ENCODE peak calls at places on chromosome X, in eight cellular contexts. U is vagina, W is uterus, P is stomach, N is transverse colon, X is IMR-90, R is sigmoid colon, F is endothelial cell of umbilical vein. E is an unnamed sample.
A peak's percentile ranks its signal among the peaks of the same experiment; 100 is the strongest.

GRCh38 chrX:56763556-56764152 is 34.6 kb downstream of the NBDY start:
- DNase-seq in N (peak; percentile 88), W (peak; percentile 84), U (peak; percentile 70), P (peak; percentile 82), F (no peak), X (peak; percentile 75), R (peak; percentile 92), E (no peak)

GRCh38 chrX:56726609-56727008 is 2.4 kb upstream of the NBDY start:
- DNase-seq in F (peak; percentile 49), R (no peak), P (no peak), N (no peak), X (peak; percentile 61), W (no peak), U (no peak), E (no peak)

GRCh38 chrX:139543920-139544319 is 13.4 kb downstream of the F9 start:
- DNase-seq in R (no peak), W (no peak), F (no peak), N (no peak), U (no peak), X (no peak), P (no peak), E (no peak)

GRCh38 chrX:100654256-100654655 is 10.3 kb downstream of the SRPX2 start:
- DNase-seq in R (no peak), P (no peak), F (peak; percentile 46), N (no peak), X (peak; percentile 32), W (no peak), U (no peak), E (no peak)

GRCh38 chrX:107775734-107776511 is at the start of gene TSC22D3:
- DNase-seq in W (peak; percentile 74), F (peak; percentile 64), N (peak; percentile 81), P (peak; percentile 83), X (peak; percentile 33), R (peak; percentile 94), U (no peak), E (peak; percentile 76)

GRCh38 chrX:7640392-7640791 is 202.6 kb upstream of the VCX start:
- DNase-seq in R (no peak), F (no peak), U (no peak), X (no peak), W (no peak), N (no peak), P (no peak), E (no peak)

GRCh38 chrX:107565916-107566602 is 62.3 kb upstream of the PRPS1 start:
- DNase-seq in W (no peak), N (no peak), X (peak; percentile 70), U (no peak), F (peak; percentile 52), R (no peak), P (peak; percentile 51), E (no peak)

GRCh38 chrX:30627818-30628652 is 25.2 kb upstream of the GK start:
- DNase-seq in F (no peak), U (no peak), P (no peak), R (no peak), W (no peak), X (no peak), N (no peak), E (no peak)

GRCh38 chrX:24149346-24150050 is at the start of gene ZFX:
- DNase-seq in P (peak; percentile 77), X (peak; percentile 63), R (peak; percentile 90), W (peak; percentile 74), N (peak; percentile 82), F (peak; percentile 23), U (no peak), E (peak; percentile 52)

GRCh38 chrX:13780868-13781427 is 35.9 kb downstream of the GPM6B start:
- DNase-seq in F (no peak), R (no peak), X (no peak), N (no peak), W (no peak), U (no peak), P (no peak), E (no peak)

GRCh38 chrX:2967584-2967983 is 38.4 kb upstream of the ARSD start:
- DNase-seq in P (no peak), F (no peak), U (no peak), X (no peak), W (no peak), N (no peak), R (no peak), E (no peak)

GRCh38 chrX:21723097-21723496 is 34.8 kb downstream of the SMPX start:
- DNase-seq in P (no peak), U (no peak), F (no peak), R (no peak), W (no peak), X (peak; percentile 14), N (no peak), E (no peak)

GRCh38 chrX:154750301-154751120 is at the start of gene GAB3:
- DNase-seq in W (peak; percentile 22), F (peak; percentile 51), R (no peak), P (peak; percentile 42), N (peak; percentile 46), U (no peak), X (peak; percentile 31), E (peak; percentile 72)

GRCh38 chrX:131441033-131441432 is 102.8 kb upstream of the OR13H1 start:
- DNase-seq in F (no peak), N (no peak), U (no peak), P (no peak), W (no peak), X (no peak), R (no peak), E (no peak)

GRCh38 chrX:150575415-150575814 is 7.0 kb downstream of the MTM1 start:
- DNase-seq in W (no peak), P (no peak), N (peak; percentile 13), U (no peak), R (no peak), X (peak; percentile 33), F (no peak), E (no peak)
- H3K4me1 ChIP-seq in W (no peaks in the 10 kb centered on the region), P (no peaks in the 10 kb centered on the region), N (peaks cover 6% of the 10 kb centered on the region), U (peaks cover 32% of the 10 kb centered on the region), R (no peaks in the 10 kb centered on the region), X (peaks cover 6% of the 10 kb centered on the region), F (peaks cover 3% of the 10 kb centered on the region), E (peaks cover 36% of the 10 kb centered on the region)

DNA sequence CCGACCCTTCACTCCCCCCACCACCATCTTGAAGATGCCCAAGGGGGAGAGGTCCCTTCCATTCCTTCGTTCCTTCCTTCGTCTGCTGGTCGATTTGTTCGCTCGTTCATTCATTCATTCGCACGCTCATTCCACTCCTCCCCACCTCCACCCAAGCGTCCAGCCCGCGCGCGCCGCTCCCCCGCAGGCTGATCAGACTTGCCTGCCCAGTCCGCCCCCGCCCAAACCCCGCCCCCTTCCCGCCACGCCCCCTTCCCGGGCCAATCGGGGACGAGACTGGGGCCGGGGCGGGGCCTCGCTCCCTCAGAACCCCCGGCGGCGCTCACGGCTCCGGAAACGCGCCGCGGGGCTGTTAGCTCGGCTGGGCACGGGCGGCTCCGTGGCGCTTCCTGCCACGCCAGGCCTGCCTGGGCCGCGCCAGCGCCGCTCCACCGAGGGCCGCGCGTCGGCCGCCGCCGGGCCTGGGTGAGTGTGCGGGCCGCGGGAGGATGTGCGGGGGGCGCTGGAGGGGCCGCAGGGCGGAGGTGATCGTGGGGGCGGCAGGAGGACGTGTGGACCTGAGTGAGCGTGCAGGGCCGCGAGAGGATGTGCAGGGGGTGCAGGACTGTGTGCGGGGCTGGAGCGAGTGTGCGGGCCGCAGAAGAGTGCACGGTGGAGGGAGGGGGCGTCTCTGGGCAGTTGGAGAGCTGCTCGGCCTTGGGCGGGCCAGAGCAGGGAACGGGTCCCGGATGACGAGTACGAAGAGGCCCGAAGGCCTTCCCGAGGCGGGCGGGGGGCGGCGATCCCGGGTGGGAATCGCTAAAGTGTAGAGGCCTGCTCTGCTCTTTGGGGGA is at the start of gene ZNF275:
- DNase-seq in N (peak; percentile 83), X (peak; percentile 61), P (peak; percentile 82), R (peak; percentile 88), W (peak; percentile 81), F (peak; percentile 72), U (peak; percentile 89), E (peak; percentile 89)
- TF ChIP-seq POLR2A in N (no peak), X (peak; percentile 84), P (no peak), R (no peak), W (peak; percentile 21), F (peak; percentile 40), U (no peak), E (peak; percentile 61)

DNA sequence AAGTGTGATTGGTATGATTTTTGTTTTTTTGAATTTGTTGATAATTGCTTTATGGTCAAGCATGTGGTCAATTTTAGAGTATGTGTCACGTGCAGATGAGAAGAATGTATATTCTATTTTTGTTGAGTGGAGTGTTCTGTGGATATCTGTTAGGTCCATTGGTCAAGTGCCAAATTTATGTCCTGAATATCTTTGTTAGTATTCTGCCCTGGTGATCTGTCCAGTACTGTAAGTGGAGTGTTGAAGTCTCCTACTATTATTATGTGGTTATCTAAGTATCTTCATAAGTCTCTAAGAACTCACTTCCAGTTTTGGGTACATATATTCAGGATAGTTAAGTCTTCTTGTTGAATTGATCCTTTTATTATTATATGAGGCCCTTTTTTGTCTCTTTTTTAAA is 372.9 kb upstream of the MAOA start:
- DNase-seq in F (no peak), U (no peak), R (no peak), P (no peak), N (no peak), W (no peak), X (no peak), E (no peak)
- H3K27me3 ChIP-seq in F (no peaks in the 10 kb centered on the region), U (no peaks in the 10 kb centered on the region), R (no peaks in the 10 kb centered on the region), P (no peaks in the 10 kb centered on the region), N (no peaks in the 10 kb centered on the region), W (no peaks in the 10 kb centered on the region), X (no peaks in the 10 kb centered on the region), E (no peaks in the 10 kb centered on the region)

GRCh38 chrX:40146471-40147398 is 49.0 kb upstream of the BCOR start:
- DNase-seq in R (peak; percentile 75), P (no peak), X (peak; percentile 46), F (no peak), W (peak; percentile 44), U (no peak), N (no peak), E (peak; percentile 26)

GRCh38 chrX:40148189-40148438 is 50.4 kb upstream of the BCOR start:
- DNase-seq in X (no peak), R (no peak), W (no peak), N (no peak), U (no peak), F (no peak), P (no peak), E (no peak)

GRCh38 chrX:40145670-40146470 is 48.1 kb upstream of the BCOR start:
- DNase-seq in P (no peak), X (no peak), U (no peak), W (no peak), F (no peak), N (no peak), R (no peak), E (no peak)

GRCh38 chrX:40148439-40149285 is 50.9 kb upstream of the BCOR start:
- DNase-seq in U (no peak), R (no peak), P (no peak), X (no peak), W (no peak), N (peak; percentile 54), F (peak; percentile 54), E (no peak)

DNA sequence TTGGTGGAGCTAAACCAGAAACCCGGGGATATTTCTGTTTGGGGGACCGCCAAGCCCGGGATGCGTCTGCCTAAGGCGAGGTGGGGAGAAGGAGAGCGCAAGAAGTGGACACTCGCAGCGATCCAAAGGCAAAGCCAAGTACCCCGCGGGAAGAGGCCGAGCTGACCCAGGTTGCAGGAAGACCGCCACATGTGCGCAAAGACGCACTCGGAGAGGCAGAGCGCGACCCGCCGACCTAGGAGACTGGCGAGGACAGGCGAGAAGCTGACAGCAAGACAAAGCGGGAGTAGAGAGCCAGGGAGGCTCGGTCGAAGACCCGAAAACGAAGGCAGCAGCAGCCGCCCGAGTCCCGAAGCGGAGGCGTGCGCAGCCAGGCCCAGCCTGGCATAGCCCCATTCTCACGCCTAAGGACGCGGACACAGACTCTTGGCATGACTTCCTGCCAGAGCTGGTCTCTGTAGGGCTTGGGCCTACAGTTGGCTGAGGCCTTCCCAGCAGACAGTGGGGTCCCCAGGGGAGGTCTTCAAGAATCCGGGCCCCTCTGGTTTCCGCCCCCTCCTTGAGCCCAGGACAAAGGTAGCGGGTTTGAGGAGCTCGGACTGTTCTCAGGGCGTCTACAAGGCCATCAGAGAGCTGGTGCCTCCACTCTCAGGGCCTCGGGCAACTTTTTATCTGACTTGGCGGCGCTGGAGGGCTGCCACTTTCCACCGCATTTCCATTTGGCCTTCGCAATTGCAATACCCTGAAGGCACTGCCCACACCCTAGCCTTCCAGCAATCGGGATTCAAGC is 49.8 kb upstream of the BCOR start:
- DNase-seq in N (no peak), X (no peak), U (no peak), F (no peak), P (no peak), W (no peak), R (no peak), E (no peak)
- H3K4me1 ChIP-seq in N (peaks cover 5% of the 10 kb centered on the region), X (no peaks in the 10 kb centered on the region), U (peaks cover 32% of the 10 kb centered on the region), F (peaks cover 24% of the 10 kb centered on the region), P (peaks cover 6% of the 10 kb centered on the region), W (peaks cover 5% of the 10 kb centered on the region), R (peaks cover 7% of the 10 kb centered on the region), E (peaks cover 37% of the 10 kb centered on the region)